ENCODE peak calls at places on chromosomes 11 and 22, in five cellular contexts. Z, F, O, R and K are unnamed samples.
A peak's percentile ranks its signal among the peaks of the same experiment; 100 is the strongest.

GRCh38 chr11:26580929-26581328 is 8.9 kb upstream of the MUC15 start:
- DNase-seq in Z (no peak), F (no peak), O (no peak), R (no peak), K (no peak)

GRCh38 chr22:23203452-23204124 is 23.3 kb downstream of the BCR start:
- DNase-seq in Z (no peak), F (peak; percentile 58), O (no peak), R (no peak), K (no peak)

GRCh38 chr22:47605441-47605840 is 843.0 kb downstream of the TBC1D22A start:
- DNase-seq in Z (no peak), F (peak; percentile 29), O (no peak), R (no peak), K (no peak)

GRCh38 chr11:28833670-28834069 is 725.5 kb downstream of the METTL15 start:
- DNase-seq in Z (peak; percentile 99), F (no peak), O (no peak), R (peak; percentile 26), K (no peak)

GRCh38 chr22:28831140-28832072 is 31.0 kb upstream of the XBP1 start:
- DNase-seq in Z (no peak), F (peak; percentile 8), O (no peak), R (no peak), K (no peak)

GRCh38 chr22:49260681-49261580 is 566.7 kb downstream of the BRD1 start:
- DNase-seq in Z (no peak), F (no peak), O (no peak), R (no peak), K (peak; percentile 52)

GRCh38 chr11:10304495-10305261 is at the start of gene ADM:
- DNase-seq in Z (peak; percentile 93), F (peak; percentile 96), O (peak; percentile 93), R (peak; percentile 85), K (peak; percentile 88)

GRCh38 chr11:125626381-125626950 is 1.5 kb downstream of the CHEK1 start:
- DNase-seq in Z (peak; percentile 16), F (no peak), O (no peak), R (no peak), K (no peak)

GRCh38 chr11:112620621-112621394 is 340.4 kb upstream of the NCAM1 start:
- DNase-seq in Z (no peak), F (no peak), O (peak; percentile 32), R (peak; percentile 45), K (no peak)

GRCh38 chr11:15471709-15472404 is 357.1 kb downstream of the INSC start:
- DNase-seq in Z (no peak), F (no peak), O (no peak), R (no peak), K (no peak)

GRCh38 chr11:32426819-32427615 is 8.3 kb downstream of the WT1 start:
- DNase-seq in Z (no peak), F (peak; percentile 68), O (no peak), R (no peak), K (no peak)

GRCh38 chr22:38071421-38072321 is 12.3 kb downstream of the SLC16A8 start:
- DNase-seq in Z (no peak), F (peak; percentile 40), O (no peak), R (no peak), K (no peak)

GRCh38 chr11:118895093-118896039 is 11.7 kb downstream of the CXCR5 start:
- DNase-seq in Z (no peak), F (peak; percentile 78), O (peak; percentile 38), R (no peak), K (no peak)

GRCh38 chr22:46280999-46281623 is 13.3 kb downstream of the TTC38 start:
- DNase-seq in Z (no peak), F (no peak), O (no peak), R (no peak), K (no peak)

GRCh38 chr11:132312616-132313210 is 942.3 kb downstream of the NTM start:
- DNase-seq in Z (peak; percentile 46), F (no peak), O (no peak), R (no peak), K (no peak)

GRCh38 chr11:132423266-132423665 is 1052.9 kb downstream of the NTM start:
- DNase-seq in Z (no peak), F (no peak), O (no peak), R (no peak), K (no peak)

GRCh38 chr11:69967484-69967883 is 110.6 kb upstream of the ANO1 start:
- DNase-seq in Z (no peak), F (no peak), O (no peak), R (no peak), K (no peak)

GRCh38 chr11:862028-862703 is 19.5 kb downstream of the TSPAN4 start:
- DNase-seq in Z (no peak), F (no peak), O (no peak), R (no peak), K (no peak)

GRCh38 chr11:21205205-21205604 is 535.8 kb downstream of the NELL1 start:
- DNase-seq in Z (no peak), F (no peak), O (no peak), R (no peak), K (no peak)

GRCh38 chr22:49247194-49247924 is 580.3 kb downstream of the BRD1 start:
- DNase-seq in Z (no peak), F (no peak), O (no peak), R (no peak), K (no peak)

GRCh38 chr11:71055925-71056324 is 196.5 kb downstream of the SHANK2 start:
- DNase-seq in Z (no peak), F (no peak), O (no peak), R (no peak), K (no peak)

GRCh38 chr11:68773521-68774187 is 22.3 kb upstream of the TESMIN start:
- DNase-seq in Z (peak; percentile 85), F (peak; percentile 83), O (peak; percentile 42), R (no peak), K (no peak)

GRCh38 chr11:34921156-34921555 is 4.7 kb downstream of the PDHX start:
- DNase-seq in Z (no peak), F (no peak), O (no peak), R (no peak), K (no peak)

GRCh38 chr22:31179345-31179744 is 19.4 kb downstream of the RNF185 start:
- DNase-seq in Z (peak; percentile 23), F (no peak), O (no peak), R (peak; percentile 83), K (no peak)

GRCh38 chr22:19970479-19971275 is 29.1 kb upstream of the TXNRD2 start:
- DNase-seq in Z (peak; percentile 51), F (no peak), O (peak; percentile 74), R (peak; percentile 63), K (no peak)

GRCh38 chr22:19120829-19121630 is 1.2 kb downstream of the DGCR2 start:
- DNase-seq in Z (peak; percentile 33), F (no peak), O (peak; percentile 76), R (peak; percentile 71), K (no peak)

GRCh38 chr11:26331911-26332571 is at the start of gene ANO3:
- DNase-seq in Z (peak; percentile 73), F (peak; percentile 87), O (peak; percentile 91), R (peak; percentile 72), K (no peak)

GRCh38 chr22:41417622-41418390 is 28.8 kb downstream of the TOB2 start:
- DNase-seq in Z (no peak), F (peak; percentile 97), O (no peak), R (peak; percentile 64), K (peak; percentile 98)

GRCh38 chr11:74951241-74951640 is 2.2 kb downstream of the SPCS2 start:
- DNase-seq in Z (no peak), F (no peak), O (no peak), R (no peak), K (no peak)

GRCh38 chr11:65571940-65572339 is 398 bp upstream of the FAM89B start:
- DNase-seq in Z (peak; percentile 44), F (no peak), O (peak; percentile 70), R (peak; percentile 75), K (no peak)

GRCh38 chr11:116517077-116517476 is 255.7 kb downstream of the BUD13 start:
- DNase-seq in Z (no peak), F (no peak), O (peak; percentile 46), R (no peak), K (peak; percentile 41)

GRCh38 chr11:92461478-92461877 is 236.9 kb downstream of the FAT3 start:
- DNase-seq in Z (no peak), F (no peak), O (no peak), R (no peak), K (no peak)

GRCh38 chr11:10865837-10866270 is 8.0 kb upstream of the ZBED5 start:
- DNase-seq in Z (no peak), F (no peak), O (no peak), R (no peak), K (no peak)

GRCh38 chr22:26057731-26058130 is 111.5 kb upstream of the SEZ6L start:
- DNase-seq in Z (no peak), F (no peak), O (no peak), R (no peak), K (no peak)
- H3K27ac ChIP-seq in Z (no peak overlapping the region), F (no peak overlapping the region), O (no peak overlapping the region), R (no peak overlapping the region), K (no peak overlapping the region)

GRCh38 chr11:73295259-73295995 is 12.6 kb upstream of the ARHGEF17 start:
- DNase-seq in Z (peak; percentile 91), F (peak; percentile 73), O (peak; percentile 82), R (peak; percentile 47), K (no peak)
- H3K27ac ChIP-seq in Z (peak overlapping the region; percentile 19), F (no peak overlapping the region), O (no peak overlapping the region), R (peak overlapping the region; percentile 45), K (no peak overlapping the region)

GRCh38 chr11:64339319-64339718 is 685 bp upstream of the CCDC88B start:
- DNase-seq in Z (no peak), F (no peak), O (no peak), R (no peak), K (no peak)
- H3K27ac ChIP-seq in Z (no peak overlapping the region), F (no peak overlapping the region), O (no peak overlapping the region), R (no peak overlapping the region), K (no peak overlapping the region)

GRCh38 chr11:41237386-41237785 is 222.1 kb downstream of the LRRC4C start:
- DNase-seq in Z (no peak), F (no peak), O (no peak), R (no peak), K (no peak)
- H3K27ac ChIP-seq in Z (no peak overlapping the region), F (no peak overlapping the region), O (no peak overlapping the region), R (no peak overlapping the region), K (no peak overlapping the region)

GRCh38 chr11:102560555-102561011 is 30.0 kb upstream of the MMP7 start:
- DNase-seq in Z (peak; percentile 52), F (no peak), O (no peak), R (no peak), K (no peak)
- H3K27ac ChIP-seq in Z (no peak overlapping the region), F (peak overlapping the region; percentile 13), O (peak overlapping the region; percentile 42), R (no peak overlapping the region), K (peak overlapping the region; percentile 60)

GRCh38 chr11:61129608-61130523 is 27.6 kb downstream of the CD5 start:
- DNase-seq in Z (peak; percentile 93), F (peak; percentile 94), O (peak; percentile 94), R (peak; percentile 93), K (peak; percentile 87)
- H3K27ac ChIP-seq in Z (peak overlapping the region; percentile 18), F (peak overlapping the region; percentile 1), O (peak overlapping the region; percentile 81), R (peak overlapping the region; percentile 40), K (peak overlapping the region; percentile 16)

GRCh38 chr22:27108425-27109114 is 451.2 kb downstream of the MIAT start:
- DNase-seq in Z (no peak), F (peak; percentile 86), O (peak; percentile 36), R (no peak), K (peak; percentile 90)
- H3K27ac ChIP-seq in Z (no peak overlapping the region), F (peak overlapping the region; percentile 55), O (peak overlapping the region; percentile 30), R (no peak overlapping the region), K (peak overlapping the region; percentile 72)

DNA sequence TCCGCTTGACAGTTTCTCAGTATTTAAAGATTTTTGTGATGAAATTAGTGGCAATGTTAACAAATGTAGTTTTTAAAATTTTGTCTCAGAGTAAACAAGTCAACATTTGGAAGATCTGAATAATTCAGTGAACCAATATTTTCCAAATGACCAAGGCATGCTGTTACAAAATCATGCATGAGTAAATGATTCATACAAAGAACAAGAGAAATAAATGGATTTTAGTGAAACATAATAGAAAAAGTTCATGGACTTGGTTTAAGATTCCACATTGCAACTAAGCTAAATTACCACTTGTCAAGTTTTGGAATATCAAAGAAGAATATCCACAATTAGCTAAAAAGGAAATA is 125.7 kb upstream of the SNX19 start:
- DNase-seq in Z (no peak), F (no peak), O (no peak), R (no peak), K (no peak)
- H3K27ac ChIP-seq in Z (no peak overlapping the region), F (no peak overlapping the region), O (no peak overlapping the region), R (peak overlapping the region; percentile 77), K (no peak overlapping the region)